ENCODE peak calls at places on chromosomes 1 and 21, in eight cellular contexts. C is SK-N-SH, G is A673, E is heart left ventricle, U is SJSA1, F is PC-9, N is neural progenitor cell, P is A549. Y is an unnamed sample.
A peak's percentile ranks its signal among the peaks of the same experiment; 100 is the strongest.

GRCh38 chr21:37380349-37381323 is 14.1 kb downstream of the DYRK1A start:
- DNase-seq in P (no peak), E (no peak), F (no peak), C (no peak), N (peak; percentile 21), G (no peak), U (no peak), Y (no peak)

GRCh38 chr1:25683177-25683576 is 66.6 kb downstream of the MAN1C1 start:
- DNase-seq in C (no peak), E (no peak), N (no peak), G (no peak), P (no peak), U (no peak), F (no peak), Y (no peak)

GRCh38 chr1:50620680-50621329 is 197.6 kb upstream of the DMRTA2 start:
- DNase-seq in P (peak; percentile 9), N (peak; percentile 11), F (peak; percentile 83), C (no peak), E (no peak), U (peak; percentile 32), G (no peak), Y (peak; percentile 50)

GRCh38 chr1:40450491-40451237 is 388 bp downstream of the ZFP69B start:
- DNase-seq in N (peak; percentile 22), C (peak; percentile 43), G (peak; percentile 83), P (peak; percentile 19), U (peak; percentile 72), E (no peak), F (no peak), Y (peak; percentile 44)

GRCh38 chr21:46394819-46395152 is 63.9 kb upstream of the DIP2A start:
- DNase-seq in N (no peak), G (no peak), U (no peak), C (peak; percentile 20), E (peak; percentile 50), P (no peak), F (no peak), Y (no peak)

GRCh38 chr1:10693497-10694273 is 102.8 kb downstream of the CASZ1 start:
- DNase-seq in E (no peak), N (peak; percentile 77), P (no peak), U (no peak), G (peak; percentile 44), F (no peak), C (peak; percentile 74), Y (peak; percentile 53)

GRCh38 chr1:155127105-155127671 is 488 bp upstream of the EFNA1 start:
- DNase-seq in U (peak; percentile 81), C (peak; percentile 77), E (no peak), G (peak; percentile 38), P (peak; percentile 92), F (peak; percentile 79), N (peak; percentile 55), Y (peak; percentile 90)

GRCh38 chr1:199176713-199177112 is 537.9 kb downstream of the PTPRC start:
- DNase-seq in N (no peak), P (no peak), G (no peak), C (no peak), E (no peak), U (no peak), F (no peak), Y (no peak)

GRCh38 chr1:240341365-240342250 is 249.9 kb downstream of the FMN2 start:
- DNase-seq in P (no peak), F (no peak), U (no peak), C (no peak), N (no peak), E (no peak), G (no peak), Y (peak; percentile 61)

GRCh38 chr1:57262472-57262871 is 161.4 kb downstream of the DAB1 start:
- DNase-seq in N (no peak), E (no peak), C (no peak), G (no peak), P (no peak), F (no peak), U (no peak), Y (no peak)

GRCh38 chr1:6267686-6268281 is 6.9 kb upstream of the GPR153 start:
- DNase-seq in P (no peak), E (no peak), N (no peak), F (no peak), U (no peak), G (no peak), C (no peak), Y (no peak)

GRCh38 chr21:31098576-31099005 is 60.3 kb upstream of the KRTAP19-8 start:
- DNase-seq in C (peak; percentile 75), G (peak; percentile 62), N (peak; percentile 73), F (no peak), E (peak; percentile 79), P (peak; percentile 44), U (peak; percentile 47), Y (peak; percentile 63)

GRCh38 chr21:46385846-46386725 is 62.1 kb downstream of the PCNT start:
- DNase-seq in F (no peak), C (peak; percentile 89), E (no peak), U (no peak), P (no peak), N (no peak), G (no peak), Y (peak; percentile 42)

GRCh38 chr1:28895896-28896608 is 18.3 kb upstream of the EPB41 start:
- DNase-seq in C (no peak), U (no peak), G (no peak), F (no peak), N (no peak), E (no peak), P (no peak), Y (no peak)

GRCh38 chr1:19424651-19425570 is 60.4 kb downstream of the CAPZB start:
- DNase-seq in U (no peak), E (no peak), P (no peak), F (no peak), C (no peak), G (no peak), N (no peak), Y (no peak)

GRCh38 chr1:203760506-203760905 is 4.5 kb upstream of the LAX1 start:
- DNase-seq in N (no peak), P (no peak), E (no peak), U (no peak), F (no peak), G (no peak), C (no peak), Y (no peak)

GRCh38 chr1:67485046-67485811 is 55.0 kb upstream of the SERBP1 start:
- DNase-seq in P (no peak), E (no peak), F (no peak), G (no peak), N (no peak), C (no peak), U (no peak), Y (no peak)

GRCh38 chr21:23951251-23951650 is 1656.0 kb downstream of the MRPL39 start:
- DNase-seq in G (no peak), C (no peak), P (no peak), U (no peak), N (no peak), E (no peak), F (no peak), Y (no peak)

GRCh38 chr1:2983319-2983705 is 38.0 kb upstream of the ACTRT2 start:
- DNase-seq in P (no peak), G (no peak), C (no peak), U (no peak), N (no peak), F (no peak), E (peak; percentile 21), Y (no peak)

GRCh38 chr21:45228656-45229240 is 58.9 kb downstream of the POFUT2 start:
- DNase-seq in E (no peak), N (no peak), P (no peak), G (no peak), U (no peak), F (no peak), C (no peak), Y (no peak)

GRCh38 chr1:77872645-77873044 is 15.8 kb upstream of the NEXN start:
- DNase-seq in P (no peak), U (no peak), G (no peak), C (no peak), F (no peak), N (no peak), E (no peak), Y (no peak)

DNA sequence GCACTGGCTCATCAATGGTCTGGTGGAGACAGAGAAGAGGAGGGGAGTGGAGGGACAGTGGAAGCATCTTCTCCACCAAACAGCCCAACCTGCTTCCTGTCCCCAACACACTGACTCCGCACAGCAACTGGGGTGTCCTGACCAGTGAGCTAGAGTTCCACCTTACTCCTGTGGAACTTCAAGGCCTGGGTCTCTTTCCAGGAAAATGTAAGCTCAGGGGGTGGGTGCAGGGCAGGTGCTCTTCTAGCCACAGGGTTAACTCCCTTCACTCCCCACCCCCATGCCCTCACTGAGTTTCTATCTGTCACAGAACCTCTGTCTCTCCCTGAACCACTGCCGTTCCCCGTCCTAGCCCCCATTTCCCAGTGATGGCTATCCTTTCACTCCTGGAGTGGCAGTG is 876 bp downstream of the MOB3C start:
- DNase-seq in P (no peak), E (no peak), C (peak; percentile 32), G (no peak), U (no peak), N (no peak), F (no peak), Y (no peak)
- H3K4me1 ChIP-seq in P (peaks cover 39% of the 10 kb centered on the region), E (peaks cover 51% of the 10 kb centered on the region), C (peaks cover 29% of the 10 kb centered on the region), G (peaks cover 12% of the 10 kb centered on the region), U (peaks cover 26% of the 10 kb centered on the region), N (peaks cover 28% of the 10 kb centered on the region), F (peaks cover 58% of the 10 kb centered on the region), Y (peaks cover 26% of the 10 kb centered on the region)

GRCh38 chr1:228299901-228300300 is 92.1 kb downstream of the OBSCN start:
- DNase-seq in P (no peak), G (no peak), N (no peak), U (no peak), F (no peak), E (peak; percentile 3), C (no peak), Y (no peak)
- H3K4me1 ChIP-seq in P (no peaks in the 10 kb centered on the region), G (no peaks in the 10 kb centered on the region), N (no peaks in the 10 kb centered on the region), U (no peaks in the 10 kb centered on the region), F (no peaks in the 10 kb centered on the region), E (no peaks in the 10 kb centered on the region), C (no peaks in the 10 kb centered on the region), Y (no peaks in the 10 kb centered on the region)

DNA sequence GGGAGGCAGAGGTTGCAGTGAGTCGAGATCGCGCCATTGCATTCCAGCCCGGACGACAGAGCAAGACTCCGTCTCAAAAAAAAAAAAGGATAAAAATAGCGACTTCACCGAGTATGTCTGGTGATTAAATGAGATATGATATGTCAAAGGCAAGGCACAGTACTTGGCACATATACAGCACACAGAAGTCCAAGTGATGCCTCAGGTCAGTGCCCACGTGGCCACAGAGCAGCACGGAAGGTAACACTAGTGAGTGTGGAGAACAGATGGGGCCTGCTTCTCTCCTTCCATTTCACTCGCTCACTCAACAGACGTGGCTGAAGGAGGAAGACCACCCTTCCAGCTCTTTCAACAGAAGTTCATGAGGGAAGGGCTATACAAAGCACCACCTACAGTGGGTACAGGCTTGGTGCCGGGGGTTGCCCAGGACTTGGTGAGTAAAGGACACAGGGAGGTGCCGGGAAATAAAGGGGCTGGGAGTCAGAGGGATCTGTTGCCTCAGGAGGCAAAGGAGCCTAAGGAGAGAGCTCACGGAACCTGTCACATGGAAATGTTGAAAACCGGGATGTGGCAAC is 8.9 kb downstream of the CSRP1 start:
- DNase-seq in C (no peak), G (no peak), F (no peak), N (no peak), P (no peak), U (no peak), E (no peak), Y (no peak)
- H3K4me1 ChIP-seq in C (peaks cover 12% of the 10 kb centered on the region), G (peaks cover 39% of the 10 kb centered on the region), F (no peaks in the 10 kb centered on the region), N (peaks cover 33% of the 10 kb centered on the region), P (peaks cover 57% of the 10 kb centered on the region), U (peaks cover 34% of the 10 kb centered on the region), E (peaks cover 62% of the 10 kb centered on the region), Y (peaks cover 21% of the 10 kb centered on the region)

DNA sequence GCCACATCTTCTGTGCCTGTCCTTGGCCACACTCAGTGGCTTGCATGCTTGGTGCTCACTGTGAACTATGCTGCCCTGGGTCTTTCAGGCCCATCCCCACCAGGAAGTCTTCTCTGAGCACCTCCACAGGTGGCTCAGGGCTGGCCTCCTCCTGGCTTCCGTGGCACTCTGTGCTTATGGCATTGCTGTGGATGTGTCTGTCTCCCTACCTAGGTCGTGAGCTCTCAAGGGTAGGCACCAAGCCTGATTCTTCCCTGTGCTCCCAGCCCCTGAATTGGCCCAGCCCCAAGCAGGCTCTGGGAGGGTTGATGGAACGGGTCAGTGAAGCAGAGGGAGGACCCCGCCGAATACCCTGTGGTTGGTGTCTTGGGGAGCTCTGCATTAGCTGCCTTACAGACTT is 197.7 kb upstream of the EDN2 start:
- DNase-seq in C (no peak), F (no peak), E (no peak), G (no peak), P (no peak), N (no peak), U (no peak), Y (no peak)
- H3K4me1 ChIP-seq in C (peaks cover 24% of the 10 kb centered on the region), F (peaks cover 21% of the 10 kb centered on the region), E (peaks cover 21% of the 10 kb centered on the region), G (peaks cover 3% of the 10 kb centered on the region), P (no peaks in the 10 kb centered on the region), N (no peaks in the 10 kb centered on the region), U (peaks cover 32% of the 10 kb centered on the region), Y (no peaks in the 10 kb centered on the region)